ENCODE peak calls at places on chromosome 2, in six cellular contexts. Y is mesenchymal stem cell, Q is kidney, H is left ventricle myocardium inferior, S is neural progenitor cell, I is thoracic aorta. A is an unnamed sample.

GRCh38 chr2:205683179-205683978 is 1.1 kb downstream of the NRP2 start:
- DNase-seq in Y (peak; percentile 92), Q (no peak), H (no peak), S (no peak), I (no peak), A (no peak)

GRCh38 chr2:6793913-6794312 is 71.8 kb downstream of the CMPK2 start:
- DNase-seq in Y (no peak), Q (no peak), H (no peak), S (no peak), I (no peak), A (no peak)

GRCh38 chr2:212005077-212005671 is 533.4 kb downstream of the ERBB4 start:
- DNase-seq in Y (peak; percentile 44), Q (no peak), H (peak; percentile 20), S (peak; percentile 58), I (no peak), A (no peak)

GRCh38 chr2:231541605-231542509 is 11.6 kb upstream of the NMUR1 start:
- DNase-seq in Y (no peak), Q (no peak), H (no peak), S (peak; percentile 80), I (no peak), A (no peak)

GRCh38 chr2:118627156-118627555 is 220.3 kb downstream of the EN1 start:
- DNase-seq in Y (no peak), Q (no peak), H (no peak), S (no peak), I (no peak), A (no peak)

GRCh38 chr2:215614296-215614695 is 178.4 kb upstream of the FN1 start:
- DNase-seq in Y (no peak), Q (no peak), H (no peak), S (peak; percentile 25), I (no peak), A (no peak)

GRCh38 chr2:68771211-68771721 is 36.7 kb downstream of the ARHGAP25 start:
- DNase-seq in Y (peak; percentile 78), Q (no peak), H (no peak), S (no peak), I (no peak), A (no peak)

GRCh38 chr2:129061079-129061785 is 742.6 kb upstream of the HS6ST1 start:
- DNase-seq in Y (peak; percentile 92), Q (no peak), H (no peak), S (no peak), I (no peak), A (no peak)

GRCh38 chr2:123036300-123036699 is 988.8 kb upstream of the CNTNAP5 start:
- DNase-seq in Y (no peak), Q (peak; percentile 52), H (no peak), S (no peak), I (no peak), A (no peak)

GRCh38 chr2:88199912-88200682 is 30.0 kb downstream of the THNSL2 start:
- DNase-seq in Y (no peak), Q (no peak), H (peak; percentile 44), S (peak; percentile 74), I (no peak), A (peak; percentile 26)

GRCh38 chr2:72415781-72416180 is 268.1 kb upstream of the CYP26B1 start:
- DNase-seq in Y (no peak), Q (no peak), H (no peak), S (no peak), I (no peak), A (no peak)

GRCh38 chr2:112244854-112245253 is 10.0 kb downstream of the ZC3H8 start:
- DNase-seq in Y (no peak), Q (no peak), H (no peak), S (no peak), I (no peak), A (no peak)
- H3K27ac ChIP-seq in Y (no peak overlapping the region), Q (no peak overlapping the region), H (no peak overlapping the region), S (no peak overlapping the region), I (no peak overlapping the region), A (no peak overlapping the region)

DNA sequence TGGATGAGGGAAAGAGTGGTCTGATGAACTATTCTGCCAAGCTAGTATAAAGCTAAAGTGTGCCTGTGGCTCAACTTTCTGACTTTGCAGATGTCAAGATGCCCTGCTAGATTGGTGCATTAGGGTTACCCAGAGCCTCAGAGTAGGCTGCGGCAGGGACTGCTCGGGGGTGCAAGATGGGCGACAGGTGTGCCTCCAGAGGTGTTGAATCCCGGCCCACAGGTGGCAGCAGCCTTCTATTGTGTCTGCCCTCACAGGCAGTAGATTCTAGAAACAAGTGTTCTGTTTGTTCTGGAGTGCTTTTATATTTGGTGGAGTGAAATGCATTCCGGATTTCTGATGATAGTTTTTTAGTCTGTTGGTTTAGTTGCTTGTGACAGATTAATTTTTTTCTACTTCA is 131.6 kb upstream of the IL1R2 start:
- DNase-seq in Y (no peak), Q (no peak), H (no peak), S (no peak), I (no peak), A (no peak)
- H3K27ac ChIP-seq in Y (no peak overlapping the region), Q (no peak overlapping the region), H (no peak overlapping the region), S (no peak overlapping the region), I (no peak overlapping the region), A (no peak overlapping the region)

GRCh38 chr2:16588565-16588964 is 77.1 kb downstream of the CYRIA start:
- DNase-seq in Y (no peak), Q (no peak), H (no peak), S (peak; percentile 36), I (no peak), A (no peak)
- H3K27ac ChIP-seq in Y (no peak overlapping the region), Q (no peak overlapping the region), H (no peak overlapping the region), S (no peak overlapping the region), I (no peak overlapping the region), A (no peak overlapping the region)

DNA sequence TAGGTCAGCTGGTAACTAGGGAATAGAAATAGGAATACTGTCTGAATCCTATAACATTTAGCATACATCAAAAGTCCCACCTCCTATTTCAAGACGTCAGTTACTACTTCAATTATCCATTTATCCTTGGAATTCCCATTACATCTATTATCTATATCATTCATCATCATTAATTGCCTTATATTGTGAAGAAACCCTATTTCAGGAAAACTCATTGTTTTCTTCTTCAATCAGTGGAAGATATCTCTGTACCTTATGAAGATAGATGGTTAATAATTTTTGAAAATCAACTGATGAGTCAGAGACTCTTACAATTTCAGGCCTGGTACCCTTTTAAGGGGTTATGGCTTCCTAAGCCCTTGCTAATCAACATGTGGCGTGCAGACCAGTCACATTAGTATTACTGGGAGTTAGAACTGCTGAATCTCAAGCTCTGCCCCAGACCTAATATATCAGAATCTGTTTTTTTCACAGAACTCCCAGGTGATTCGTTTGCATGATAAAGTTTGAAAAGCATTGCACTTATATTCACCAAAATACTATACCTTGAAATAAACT is 69.3 kb upstream of the PGAP1 start:
- DNase-seq in Y (no peak), Q (no peak), H (no peak), S (no peak), I (no peak), A (no peak)
- H3K27ac ChIP-seq in Y (no peak overlapping the region), Q (no peak overlapping the region), H (no peak overlapping the region), S (no peak overlapping the region), I (no peak overlapping the region), A (no peak overlapping the region)

GRCh38 chr2:112277591-112278220 is 2.3 kb downstream of the ZC3H6 start:
- DNase-seq in Y (no peak), Q (no peak), H (no peak), S (no peak), I (no peak), A (no peak)
- H3K27ac ChIP-seq in Y (no peak overlapping the region), Q (no peak overlapping the region), H (peak overlapping the region; percentile 99), S (no peak overlapping the region), I (peak overlapping the region; percentile 27), A (peak overlapping the region; percentile 98)

DNA sequence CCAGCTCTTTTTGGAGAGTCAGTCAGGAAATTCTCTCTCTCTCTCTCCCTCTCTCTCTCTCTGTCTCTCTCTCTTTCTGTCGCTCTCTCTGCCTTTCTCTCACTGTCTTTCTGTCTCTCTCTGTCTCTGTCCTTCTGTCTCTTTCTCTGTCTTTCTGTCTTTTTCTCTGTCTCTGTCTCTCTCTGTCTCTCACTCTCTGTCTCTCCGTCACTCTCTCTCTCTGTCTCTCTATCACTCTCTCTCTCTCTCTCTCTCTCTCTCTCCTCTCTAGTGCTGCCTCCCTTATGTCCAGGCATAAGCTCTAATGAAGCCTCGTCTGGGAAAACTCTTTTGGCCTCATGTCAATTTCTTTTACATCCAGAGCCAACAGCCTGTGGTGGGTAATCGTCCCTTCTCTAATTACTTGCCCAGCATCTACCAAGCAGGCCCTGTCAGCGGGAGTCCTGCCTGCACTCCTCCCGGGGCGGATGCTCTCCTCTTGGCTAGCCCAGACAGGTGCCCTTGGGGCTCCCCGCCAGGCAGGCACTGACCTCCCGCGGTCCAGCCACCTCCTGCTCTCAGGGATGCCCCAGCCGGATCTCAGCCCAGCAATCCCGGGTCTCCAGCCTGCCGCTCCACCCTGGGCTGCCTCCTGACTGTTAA is 74.1 kb downstream of the NCAPH start:
- DNase-seq in Y (no peak), Q (no peak), H (peak; percentile 26), S (peak; percentile 29), I (no peak), A (no peak)
- H3K27ac ChIP-seq in Y (no peak overlapping the region), Q (no peak overlapping the region), H (peak overlapping the region; percentile 77), S (no peak overlapping the region), I (peak overlapping the region; percentile 70), A (peak overlapping the region; percentile 88)

A was measured in tibial nerve.